ENCODE peak calls at places on chromosomes 6 and 20, in five cellular contexts. One of them, this sample, is unnamed. For H3K36me3, the result is how much of the 10 kb centered on the place peaks cover.

GRCh38 chr6:100363651-100364050 is 101.1 kb downstream of the SIM1 start:
- DNase-seq in brain microvascular endothelial cell: no peak
- DNase-seq in endodermal cell: no peak
- DNase-seq in BJ: no peak
- DNase-seq in endothelial cell of umbilical vein: no peak
- DNase-seq in this sample: peak

GRCh38 chr6:36197739-36198221 is 1.2 kb downstream of the BRPF3 start:
- DNase-seq in endothelial cell of umbilical vein: peak
- DNase-seq in BJ: no peak
- DNase-seq in brain microvascular endothelial cell: no peak
- DNase-seq in endodermal cell: no peak
- DNase-seq in this sample: no peak

GRCh38 chr6:132410840-132411239 is 9.6 kb upstream of the MOXD1 start:
- DNase-seq in endothelial cell of umbilical vein: no peak
- DNase-seq in brain microvascular endothelial cell: no peak
- DNase-seq in BJ: no peak
- DNase-seq in endodermal cell: no peak
- DNase-seq in this sample: no peak

GRCh38 chr6:80094017-80094416 is 12.5 kb upstream of the BCKDHB start:
- DNase-seq in brain microvascular endothelial cell: peak
- DNase-seq in BJ: no peak
- DNase-seq in endothelial cell of umbilical vein: peak
- DNase-seq in endodermal cell: no peak
- DNase-seq in this sample: peak

GRCh38 chr20:36792422-36792821 is 18.9 kb upstream of the DSN1 start:
- DNase-seq in endodermal cell: peak
- DNase-seq in BJ: no peak
- DNase-seq in endothelial cell of umbilical vein: peak
- DNase-seq in brain microvascular endothelial cell: peak
- DNase-seq in this sample: peak

GRCh38 chr20:12012241-12013222 is 94.8 kb downstream of the BTBD3 start:
- DNase-seq in BJ: no peak
- DNase-seq in endodermal cell: peak
- DNase-seq in brain microvascular endothelial cell: peak
- DNase-seq in endothelial cell of umbilical vein: peak
- DNase-seq in this sample: peak

GRCh38 chr20:37270586-37271420 is 9.2 kb upstream of the GHRH start:
- DNase-seq in endothelial cell of umbilical vein: no peak
- DNase-seq in endodermal cell: no peak
- DNase-seq in brain microvascular endothelial cell: peak
- DNase-seq in BJ: no peak
- DNase-seq in this sample: no peak

GRCh38 chr6:105835373-105835772 is 250.8 kb upstream of the PRDM1 start:
- DNase-seq in BJ: no peak
- DNase-seq in endodermal cell: peak
- DNase-seq in endothelial cell of umbilical vein: peak
- DNase-seq in brain microvascular endothelial cell: peak
- DNase-seq in this sample: peak

GRCh38 chr6:124669713-124670480 is 292.3 kb upstream of the RNF217 start:
- DNase-seq in brain microvascular endothelial cell: no peak
- DNase-seq in BJ: no peak
- DNase-seq in endothelial cell of umbilical vein: no peak
- DNase-seq in endodermal cell: no peak
- DNase-seq in this sample: peak

GRCh38 chr6:6585003-6585311 is 3.6 kb upstream of the LY86 start:
- DNase-seq in BJ: no peak
- DNase-seq in endodermal cell: no peak
- DNase-seq in brain microvascular endothelial cell: no peak
- DNase-seq in endothelial cell of umbilical vein: no peak
- DNase-seq in this sample: no peak

GRCh38 chr6:134447883-134448387 is 130.0 kb upstream of the SGK1 start:
- DNase-seq in BJ: peak
- DNase-seq in brain microvascular endothelial cell: peak
- DNase-seq in endothelial cell of umbilical vein: peak
- DNase-seq in endodermal cell: no peak
- DNase-seq in this sample: peak

GRCh38 chr6:43867246-43867645 is 97.2 kb downstream of the VEGFA start:
- DNase-seq in endothelial cell of umbilical vein: no peak
- DNase-seq in BJ: no peak
- DNase-seq in endodermal cell: no peak
- DNase-seq in brain microvascular endothelial cell: no peak
- DNase-seq in this sample: no peak

GRCh38 chr6:44576132-44576601 is 188.7 kb downstream of the CDC5L start:
- DNase-seq in BJ: no peak
- DNase-seq in endothelial cell of umbilical vein: no peak
- DNase-seq in endodermal cell: peak
- DNase-seq in brain microvascular endothelial cell: peak
- DNase-seq in this sample: no peak

GRCh38 chr6:72622094-72622540 is 253 bp downstream of the KCNQ5 start:
- DNase-seq in endothelial cell of umbilical vein: no peak
- DNase-seq in BJ: no peak
- DNase-seq in brain microvascular endothelial cell: no peak
- DNase-seq in endodermal cell: peak
- DNase-seq in this sample: no peak

GRCh38 chr6:2999005-2999620 is 581 bp upstream of the NQO2 start:
- DNase-seq in endodermal cell: no peak
- DNase-seq in brain microvascular endothelial cell: peak
- DNase-seq in endothelial cell of umbilical vein: no peak
- DNase-seq in BJ: no peak
- DNase-seq in this sample: peak

GRCh38 chr6:313917-314316 is 21.6 kb downstream of the DUSP22 start:
- DNase-seq in endodermal cell: no peak
- DNase-seq in endothelial cell of umbilical vein: no peak
- DNase-seq in brain microvascular endothelial cell: no peak
- DNase-seq in BJ: no peak
- DNase-seq in this sample: no peak

GRCh38 chr6:169244684-169245383 is 8.8 kb downstream of the THBS2 start:
- DNase-seq in endothelial cell of umbilical vein: no peak
- DNase-seq in endodermal cell: no peak
- DNase-seq in brain microvascular endothelial cell: no peak
- DNase-seq in BJ: no peak
- DNase-seq in this sample: no peak

GRCh38 chr6:117167520-117168271 is 97.7 kb upstream of the VGLL2 start:
- DNase-seq in endodermal cell: peak
- DNase-seq in BJ: peak
- DNase-seq in endothelial cell of umbilical vein: no peak
- DNase-seq in brain microvascular endothelial cell: no peak
- DNase-seq in this sample: peak

GRCh38 chr20:2217857-2218529 is 77.8 kb upstream of the TGM3 start:
- DNase-seq in endothelial cell of umbilical vein: peak
- DNase-seq in brain microvascular endothelial cell: no peak
- DNase-seq in BJ: no peak
- DNase-seq in endodermal cell: no peak
- DNase-seq in this sample: no peak

GRCh38 chr6:113734886-113735481 is 122.2 kb upstream of the MARCKS start:
- DNase-seq in BJ: no peak
- DNase-seq in endodermal cell: no peak
- DNase-seq in brain microvascular endothelial cell: peak
- DNase-seq in endothelial cell of umbilical vein: peak
- DNase-seq in this sample: peak

GRCh38 chr6:15248451-15249370 is 2.8 kb downstream of the JARID2 start:
- DNase-seq in endothelial cell of umbilical vein: peak
- DNase-seq in BJ: no peak
- DNase-seq in brain microvascular endothelial cell: peak
- DNase-seq in endodermal cell: peak
- DNase-seq in this sample: peak

GRCh38 chr20:25233016-25233772 is 14.7 kb upstream of the PYGB start:
- DNase-seq in endothelial cell of umbilical vein: peak
- DNase-seq in BJ: no peak
- DNase-seq in brain microvascular endothelial cell: peak
- DNase-seq in endodermal cell: no peak
- DNase-seq in this sample: peak

GRCh38 chr6:149474108-149474935 is 10.5 kb downstream of the ZC3H12D start:
- DNase-seq in BJ: no peak
- DNase-seq in endothelial cell of umbilical vein: no peak
- DNase-seq in endodermal cell: no peak
- DNase-seq in brain microvascular endothelial cell: no peak
- DNase-seq in this sample: no peak

GRCh38 chr6:53484409-53485280 is 60.3 kb downstream of the GCLC start:
- DNase-seq in brain microvascular endothelial cell: peak
- DNase-seq in BJ: no peak
- DNase-seq in endodermal cell: peak
- DNase-seq in endothelial cell of umbilical vein: peak
- DNase-seq in this sample: peak

GRCh38 chr20:9015984-9016324 is 52.9 kb upstream of the PLCB4 start:
- DNase-seq in endothelial cell of umbilical vein: no peak
- DNase-seq in endodermal cell: no peak
- DNase-seq in BJ: no peak
- DNase-seq in brain microvascular endothelial cell: no peak
- DNase-seq in this sample: peak

DNA sequence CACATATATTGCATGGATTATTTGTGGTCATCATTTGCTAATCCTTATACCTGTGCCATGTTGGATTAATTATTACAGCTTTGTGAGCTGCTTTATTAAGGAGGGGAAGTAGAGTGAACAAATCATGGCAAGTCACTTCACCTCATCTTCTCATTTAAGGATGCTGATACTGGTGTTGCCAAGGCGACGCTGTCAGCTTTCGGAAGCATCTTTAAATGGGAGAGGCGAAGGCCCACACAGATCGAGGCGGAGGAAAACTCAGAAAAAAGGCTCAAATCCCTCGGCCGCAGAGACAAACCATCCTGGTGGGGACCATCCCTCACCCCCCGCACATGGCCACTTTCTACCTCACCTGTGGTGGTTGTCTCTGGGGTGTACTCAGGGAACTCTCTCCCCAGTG is 34.8 kb downstream of the FAM110A start:
- DNase-seq in endodermal cell: no peak
- DNase-seq in endothelial cell of umbilical vein: no peak
- DNase-seq in BJ: no peak
- DNase-seq in brain microvascular endothelial cell: no peak
- DNase-seq in this sample: no peak
- H3K4me3 ChIP-seq in endodermal cell: no peak
- H3K4me3 ChIP-seq in endothelial cell of umbilical vein: no peak
- H3K4me3 ChIP-seq in BJ: no peak
- H3K4me3 ChIP-seq in brain microvascular endothelial cell: no peak
- H3K4me3 ChIP-seq in this sample: no peak

GRCh38 chr6:68958327-68958726 is 323.2 kb downstream of the ADGRB3 start:
- DNase-seq in brain microvascular endothelial cell: no peak
- DNase-seq in BJ: no peak
- DNase-seq in endodermal cell: no peak
- DNase-seq in endothelial cell of umbilical vein: no peak
- DNase-seq in this sample: peak
- TF ChIP-seq CTCF in brain microvascular endothelial cell: peak
- TF ChIP-seq CTCF in BJ: no peak
- TF ChIP-seq CTCF in endodermal cell: no peak
- TF ChIP-seq CTCF in endothelial cell of umbilical vein: no peak
- TF ChIP-seq CTCF in this sample: no peak

GRCh38 chr20:23232219-23232581 is 118.4 kb upstream of the NXT1 start:
- DNase-seq in endothelial cell of umbilical vein: no peak
- DNase-seq in BJ: no peak
- DNase-seq in brain microvascular endothelial cell: no peak
- DNase-seq in endodermal cell: no peak
- DNase-seq in this sample: no peak
- H3K36me3 ChIP-seq in endothelial cell of umbilical vein: under half
- H3K36me3 ChIP-seq in BJ: under half
- H3K36me3 ChIP-seq in brain microvascular endothelial cell: under half
- H3K36me3 ChIP-seq in endodermal cell: under half
- H3K36me3 ChIP-seq in this sample: under half

GRCh38 chr6:28764761-28765282 is 159.0 kb downstream of the TRIM27 start:
- DNase-seq in BJ: no peak
- DNase-seq in brain microvascular endothelial cell: no peak
- DNase-seq in endodermal cell: no peak
- DNase-seq in endothelial cell of umbilical vein: no peak
- DNase-seq in this sample: no peak

GRCh38 chr6:28767691-28768090 is 156.1 kb downstream of the TRIM27 start:
- DNase-seq in BJ: no peak
- DNase-seq in brain microvascular endothelial cell: no peak
- DNase-seq in endothelial cell of umbilical vein: no peak
- DNase-seq in endodermal cell: no peak
- DNase-seq in this sample: no peak

GRCh38 chr6:28766426-28766825 is 157.4 kb downstream of the TRIM27 start:
- DNase-seq in brain microvascular endothelial cell: no peak
- DNase-seq in endothelial cell of umbilical vein: no peak
- DNase-seq in endodermal cell: no peak
- DNase-seq in BJ: no peak
- DNase-seq in this sample: no peak

GRCh38 chr6:28767133-28767532 is 156.7 kb downstream of the TRIM27 start:
- DNase-seq in endodermal cell: no peak
- DNase-seq in BJ: no peak
- DNase-seq in endothelial cell of umbilical vein: no peak
- DNase-seq in brain microvascular endothelial cell: no peak
- DNase-seq in this sample: no peak

GRCh38 chr6:28765978-28766351 is 157.8 kb downstream of the TRIM27 start:
- DNase-seq in brain microvascular endothelial cell: no peak
- DNase-seq in endothelial cell of umbilical vein: no peak
- DNase-seq in BJ: no peak
- DNase-seq in endodermal cell: peak
- DNase-seq in this sample: no peak
- H3K4me3 ChIP-seq in brain microvascular endothelial cell: no peak
- H3K4me3 ChIP-seq in endothelial cell of umbilical vein: no peak
- H3K4me3 ChIP-seq in BJ: no peak
- H3K4me3 ChIP-seq in endodermal cell: peak
- H3K4me3 ChIP-seq in this sample: no peak

DNA sequence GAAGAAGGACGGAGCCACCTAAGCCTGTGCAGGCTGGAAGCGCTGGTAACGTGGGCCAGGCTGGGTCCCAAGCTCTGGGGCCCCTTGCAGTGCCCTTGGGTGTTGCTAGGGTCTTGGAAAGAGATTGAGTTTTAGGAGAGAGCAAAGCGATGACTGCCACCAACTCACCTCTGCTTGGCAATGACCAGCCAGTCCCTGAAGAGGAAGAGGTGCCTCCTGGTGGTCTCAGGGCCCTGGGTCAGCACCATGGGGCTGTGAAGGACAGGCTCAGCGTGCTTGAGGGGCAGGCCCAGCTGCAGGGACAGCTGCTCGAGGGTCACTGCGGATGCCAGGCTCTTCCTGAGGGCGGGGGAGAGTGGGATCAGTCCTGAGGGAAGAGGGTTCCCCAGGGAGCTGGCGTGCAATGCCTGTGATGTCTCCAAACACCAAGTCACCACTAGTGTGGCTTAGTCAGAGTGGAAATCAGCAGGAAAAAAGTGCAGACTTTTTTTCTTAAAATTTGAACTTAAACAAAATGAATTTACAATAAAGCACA is 50.8 kb upstream of the TAGAP start:
- DNase-seq in BJ: no peak
- DNase-seq in endodermal cell: peak
- DNase-seq in endothelial cell of umbilical vein: no peak
- DNase-seq in brain microvascular endothelial cell: no peak
- DNase-seq in this sample: no peak
- TF ChIP-seq CTCF in BJ: no peak
- TF ChIP-seq CTCF in endodermal cell: peak
- TF ChIP-seq CTCF in endothelial cell of umbilical vein: no peak
- TF ChIP-seq CTCF in brain microvascular endothelial cell: no peak
- TF ChIP-seq CTCF in this sample: no peak

GRCh38 chr6:13600036-13600435 is 15.1 kb upstream of the NOL7 start:
- DNase-seq in endothelial cell of umbilical vein: no peak
- DNase-seq in endodermal cell: no peak
- DNase-seq in BJ: no peak
- DNase-seq in brain microvascular endothelial cell: no peak
- DNase-seq in this sample: no peak
- H3K36me3 ChIP-seq in endothelial cell of umbilical vein: under half
- H3K36me3 ChIP-seq in endodermal cell: under half
- H3K36me3 ChIP-seq in BJ: under half
- H3K36me3 ChIP-seq in brain microvascular endothelial cell: under half
- H3K36me3 ChIP-seq in this sample: under half